ENCODE peak calls at places on chromosomes 7 and 10, in five cellular contexts. I is DND-41, L is lower lobe of right lung, F is fibroblast of the aortic adventitia, X is mesothelial cell of epicardium. N is an unnamed sample.

GRCh38 chr7:140723574-140723973 is 27.1 kb downstream of the NDUFB2 start:
- DNase-seq in I (no peak), L (no peak), F (no peak), X (no peak), N (no peak)

GRCh38 chr10:78757542-78757941 is 311.2 kb upstream of the ZMIZ1 start:
- DNase-seq in I (no peak), L (no peak), F (peak; percentile 65), X (no peak), N (no peak)

GRCh38 chr7:22663319-22663718 is 63.7 kb upstream of the IL6 start:
- DNase-seq in I (no peak), L (no peak), F (peak; percentile 91), X (no peak), N (no peak)

GRCh38 chr10:47413531-47414226 is 29.6 kb upstream of the ZNF488 start:
- DNase-seq in I (no peak), L (no peak), F (no peak), X (no peak), N (no peak)

GRCh38 chr7:45067582-45067981 is 21.2 kb downstream of the NACAD start:
- DNase-seq in I (no peak), L (no peak), F (no peak), X (no peak), N (no peak)

GRCh38 chr7:22061781-22062180 is 116.1 kb upstream of the CDCA7L start:
- DNase-seq in I (no peak), L (no peak), F (peak; percentile 30), X (no peak), N (no peak)

GRCh38 chr10:5888843-5889623 is 660 bp downstream of the ANKRD16 start:
- DNase-seq in I (peak; percentile 46), L (peak; percentile 60), F (peak; percentile 15), X (peak; percentile 66), N (peak; percentile 35)

GRCh38 chr10:230758-231157 is 95.5 kb downstream of the ZMYND11 start:
- DNase-seq in I (no peak), L (no peak), F (no peak), X (no peak), N (no peak)

GRCh38 chr7:114212753-114213439 is 201.7 kb upstream of the FOXP2 start:
- DNase-seq in I (no peak), L (no peak), F (no peak), X (no peak), N (no peak)

GRCh38 chr10:12927896-12928295 is 73.6 kb downstream of the CCDC3 start:
- DNase-seq in I (no peak), L (no peak), F (no peak), X (no peak), N (no peak)

GRCh38 chr10:526651-527312 is 162.7 kb downstream of the DIP2C start:
- DNase-seq in I (no peak), L (no peak), F (no peak), X (no peak), N (no peak)

GRCh38 chr10:92066386-92066785 is 142.8 kb downstream of the BTAF1 start:
- DNase-seq in I (no peak), L (no peak), F (no peak), X (no peak), N (no peak)

GRCh38 chr10:33913194-33913593 is 578.7 kb upstream of the NRP1 start:
- DNase-seq in I (no peak), L (no peak), F (no peak), X (no peak), N (no peak)

GRCh38 chr7:34354906-34355305 is 303.1 kb upstream of the NPSR1 start:
- DNase-seq in I (no peak), L (no peak), F (peak; percentile 75), X (no peak), N (no peak)

GRCh38 chr7:137343483-137343841 is at the start of gene PTN:
- DNase-seq in I (no peak), L (no peak), F (peak; percentile 58), X (peak; percentile 73), N (no peak)

GRCh38 chr7:156219307-156220077 is 407.2 kb upstream of the SHH start:
- DNase-seq in I (no peak), L (no peak), F (no peak), X (no peak), N (no peak)

GRCh38 chr7:112337892-112338291 is 112.4 kb upstream of the IFRD1 start:
- DNase-seq in I (no peak), L (no peak), F (no peak), X (no peak), N (no peak)

GRCh38 chr7:22728416-22729029 is 1.5 kb downstream of the IL6 start:
- DNase-seq in I (no peak), L (no peak), F (peak; percentile 87), X (no peak), N (no peak)

GRCh38 chr10:12835709-12836108 is 165.8 kb downstream of the CCDC3 start:
- DNase-seq in I (no peak), L (no peak), F (peak; percentile 78), X (no peak), N (no peak)

GRCh38 chr10:23779287-23779686 is 340.4 kb downstream of the OTUD1 start:
- DNase-seq in I (no peak), L (no peak), F (no peak), X (no peak), N (no peak)

GRCh38 chr10:118471863-118472262 is 123.6 kb downstream of the PRLHR start:
- DNase-seq in I (no peak), L (no peak), F (peak; percentile 47), X (no peak), N (no peak)

GRCh38 chr10:123148414-123149161 is 652 bp downstream of the HMX2 start:
- DNase-seq in I (no peak), L (no peak), F (no peak), X (no peak), N (no peak)

GRCh38 chr10:127012769-127013152 is 107.5 kb downstream of the DOCK1 start:
- DNase-seq in I (no peak), L (peak; percentile 81), F (no peak), X (no peak), N (no peak)

GRCh38 chr10:18567343-18567856 is 84.0 kb downstream of the NSUN6 start:
- DNase-seq in I (no peak), L (no peak), F (no peak), X (no peak), N (no peak)

GRCh38 chr10:98446121-98446655 is 547 bp downstream of the HPS1 start:
- DNase-seq in I (no peak), L (peak; percentile 73), F (peak; percentile 41), X (peak; percentile 63), N (peak; percentile 41)

GRCh38 chr10:92747600-92747999 is 57.8 kb downstream of the HHEX start:
- DNase-seq in I (no peak), L (peak; percentile 63), F (no peak), X (no peak), N (peak; percentile 59)

GRCh38 chr10:73296946-73297345 is 44.5 kb upstream of the MRPS16 start:
- DNase-seq in I (no peak), L (no peak), F (no peak), X (no peak), N (no peak)

GRCh38 chr7:44221231-44221791 is 20.5 kb downstream of the YKT6 start:
- DNase-seq in I (no peak), L (peak; percentile 42), F (no peak), X (no peak), N (no peak)

GRCh38 chr7:77877800-77878199 is 79.2 kb downstream of the PHTF2 start:
- DNase-seq in I (no peak), L (no peak), F (no peak), X (no peak), N (no peak)

GRCh38 chr7:84336303-84336702 is 141.7 kb upstream of the SEMA3A start:
- DNase-seq in I (no peak), L (no peak), F (peak; percentile 87), X (no peak), N (no peak)

GRCh38 chr10:62384057-62384446 is 9.9 kb downstream of the ZNF365 start:
- DNase-seq in I (peak; percentile 49), L (no peak), F (peak; percentile 76), X (no peak), N (peak; percentile 58)

GRCh38 chr10:73956476-73957338 is 41.2 kb upstream of the VCL start:
- DNase-seq in I (peak; percentile 41), L (no peak), F (peak; percentile 39), X (no peak), N (peak; percentile 35)

GRCh38 chr10:114779803-114780609 is 41.6 kb upstream of the FHIP2A start:
- DNase-seq in I (no peak), L (no peak), F (peak; percentile 94), X (no peak), N (no peak)

GRCh38 chr7:33757563-33758165 is 147.7 kb upstream of the BMPER start:
- DNase-seq in I (peak; percentile 11), L (no peak), F (peak; percentile 76), X (no peak), N (no peak)

DNA sequence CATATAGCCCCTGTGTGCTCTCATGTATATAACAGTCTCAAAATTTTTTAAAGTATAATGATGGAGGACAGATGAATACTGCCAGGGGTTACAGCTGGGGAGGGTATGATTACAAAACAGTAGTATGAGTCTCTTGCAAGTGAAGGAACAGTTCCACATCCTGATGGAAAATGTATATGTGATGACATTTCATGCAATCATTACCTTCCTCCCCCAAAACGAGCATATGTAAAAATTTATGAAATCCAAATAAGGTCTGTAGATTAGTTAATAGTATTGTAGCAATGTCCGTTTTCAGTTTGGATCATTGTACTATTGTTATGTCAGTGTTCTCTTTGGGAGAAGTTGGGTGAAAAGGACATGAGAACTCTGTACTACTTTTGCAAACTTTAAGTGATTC is 38.0 kb downstream of the DRGX start:
- DNase-seq in I (no peak), L (no peak), F (no peak), X (no peak), N (no peak)
- TF ChIP-seq CTCF in I (no peak), L (no peak), F (no peak), X (no peak), N (no peak)

DNA sequence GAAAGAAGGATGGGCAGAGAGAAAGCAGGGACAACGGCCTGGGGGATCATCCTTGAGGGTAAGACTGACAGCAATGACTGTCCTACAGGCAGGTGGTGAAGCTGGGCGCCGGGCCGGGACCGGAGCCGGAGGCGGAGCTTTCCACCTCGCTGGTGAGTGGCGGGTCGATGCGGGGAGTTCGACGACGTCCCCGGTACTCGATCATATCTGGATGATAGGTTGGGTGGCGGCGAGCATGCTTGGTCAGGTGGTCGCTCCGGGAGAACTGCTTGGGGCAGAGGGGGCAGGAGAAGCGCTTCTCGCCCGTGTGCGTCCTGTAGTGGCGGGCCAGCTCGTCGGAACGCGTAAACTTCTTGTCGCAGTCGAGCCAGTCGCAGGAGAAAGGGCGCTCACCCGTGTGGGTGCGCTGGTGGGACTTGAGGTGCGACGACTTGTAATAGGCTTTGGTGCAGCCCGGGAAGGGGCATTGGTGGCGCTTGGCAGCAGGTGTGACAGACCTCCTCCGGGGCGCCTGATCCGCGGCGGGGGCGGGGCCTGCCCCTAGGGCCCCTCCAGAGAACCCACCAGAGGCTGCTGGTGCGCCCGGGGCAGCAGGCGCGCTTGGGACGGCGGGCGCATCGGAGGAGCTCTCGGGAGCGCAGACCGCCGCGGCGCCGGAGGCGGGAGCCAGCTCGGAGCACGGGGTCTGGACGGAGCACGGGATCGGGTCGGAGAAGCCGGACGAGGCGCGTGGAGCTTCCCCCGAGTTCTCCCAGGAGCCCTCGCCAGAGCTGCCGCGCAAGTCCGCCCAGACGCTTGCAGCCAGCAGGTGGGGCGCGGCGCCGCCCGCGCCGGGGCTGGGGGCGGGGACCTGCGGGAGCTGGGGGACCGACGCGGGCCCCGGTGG is 784 bp downstream of the KLF14 start:
- DNase-seq in I (no peak), L (peak; percentile 50), F (no peak), X (no peak), N (no peak)
- TF ChIP-seq CTCF in I (no peak), L (no peak), F (no peak), X (no peak), N (no peak)

GRCh38 chr7:28362812-28363211 is 49.5 kb upstream of the CREB5 start:
- DNase-seq in I (no peak), L (no peak), F (no peak), X (no peak), N (no peak)
- TF ChIP-seq CTCF in I (peak; percentile 39), L (peak; percentile 7), F (no peak), X (no peak), N (no peak)

GRCh38 chr10:35739998-35740397 is 97.9 kb upstream of the FZD8 start:
- DNase-seq in I (no peak), L (no peak), F (peak; percentile 72), X (no peak), N (no peak)
- TF ChIP-seq CTCF in I (no peak), L (no peak), F (no peak), X (no peak), N (no peak)